ENCODE peak calls at places on chromosome 15, in four cellular contexts. M is AG04449, Y is fibroblast of pulmonary artery, Z is esophagus muscularis mucosa. G is an unnamed sample.

GRCh38 chr15:82873000-82873680 is 63.7 kb downstream of the WHAMM start:
- DNase-seq in M (no peak), Y (no peak), Z (no peak), G (no peak)

GRCh38 chr15:90478981-90479481 is 50.7 kb upstream of the CRTC3 start:
- DNase-seq in Y (no peak), Z (no peak), M (no peak), G (peak; percentile 14)

GRCh38 chr15:90020041-90020735 is 19.1 kb downstream of the ZNF710 start:
- DNase-seq in M (no peak), Y (no peak), Z (no peak), G (no peak)

GRCh38 chr15:32683906-32684584 is 33.8 kb upstream of the GREM1 start:
- DNase-seq in Z (no peak), M (no peak), Y (peak; percentile 97), G (peak; percentile 93)

GRCh38 chr15:61480295-61480694 is 251.2 kb upstream of the RORA start:
- DNase-seq in Y (no peak), M (no peak), Z (no peak), G (no peak)

GRCh38 chr15:40439461-40440299 is 1.1 kb upstream of the BAHD1 start:
- DNase-seq in Y (peak; percentile 31), M (no peak), Z (no peak), G (peak; percentile 17)

GRCh38 chr15:67240235-67241131 is 14.0 kb downstream of the AAGAB start:
- DNase-seq in Z (no peak), Y (no peak), M (no peak), G (no peak)

GRCh38 chr15:37122703-37123102 is 22.4 kb upstream of the MEIS2 start:
- DNase-seq in Y (peak; percentile 63), M (no peak), Z (no peak), G (peak; percentile 89)

GRCh38 chr15:40305281-40305680 is 2.5 kb downstream of the PLCB2 start:
- DNase-seq in M (no peak), Z (no peak), Y (no peak), G (no peak)

GRCh38 chr15:90883971-90884718 is at the start of gene FES:
- DNase-seq in M (no peak), Y (peak; percentile 50), Z (no peak), G (peak; percentile 49)

GRCh38 chr15:85048430-85048829 is 66.8 kb downstream of the PDE8A start:
- DNase-seq in Z (no peak), M (no peak), Y (no peak), G (peak; percentile 13)

GRCh38 chr15:67130673-67131601 is 65.5 kb downstream of the SMAD3 start:
- DNase-seq in Z (no peak), M (no peak), Y (peak; percentile 69), G (peak; percentile 84)

GRCh38 chr15:47135279-47135678 is 582.0 kb upstream of the SEMA6D start:
- DNase-seq in Y (no peak), Z (no peak), M (no peak), G (no peak)

GRCh38 chr15:101437209-101437608 is 52.3 kb downstream of the PCSK6 start:
- DNase-seq in M (no peak), Z (peak; percentile 88), Y (no peak), G (no peak)

GRCh38 chr15:94494732-94495131 is 263.4 kb downstream of the MCTP2 start:
- DNase-seq in Z (no peak), Y (no peak), M (no peak), G (no peak)

GRCh38 chr15:48965972-48966371 is 2.3 kb upstream of the SHC4 start:
- DNase-seq in Y (peak; percentile 85), M (no peak), Z (no peak), G (peak; percentile 81)

GRCh38 chr15:57085267-57085666 is 166.8 kb downstream of the TCF12 start:
- DNase-seq in M (no peak), Z (no peak), Y (no peak), G (no peak)

GRCh38 chr15:83305696-83306291 is 21.3 kb upstream of the BNC1 start:
- DNase-seq in M (no peak), Y (peak; percentile 41), Z (peak; percentile 86), G (no peak)

GRCh38 chr15:48974865-48975264 is 11.1 kb upstream of the SHC4 start:
- DNase-seq in Z (no peak), Y (peak; percentile 28), M (no peak), G (no peak)

GRCh38 chr15:86916671-86917450 is 837.2 kb downstream of the AGBL1 start:
- DNase-seq in M (no peak), Z (peak; percentile 66), Y (no peak), G (no peak)

GRCh38 chr15:71532994-71533393 is 277.4 kb upstream of the NR2E3 start:
- DNase-seq in Z (peak; percentile 55), M (no peak), Y (peak; percentile 47), G (peak; percentile 49)

GRCh38 chr15:79629687-79630086 is 197.6 kb downstream of the MINAR1 start:
- DNase-seq in M (no peak), Z (peak; percentile 53), Y (peak; percentile 43), G (peak; percentile 20)

GRCh38 chr15:101151286-101151685 is 100.6 kb downstream of the CHSY1 start:
- DNase-seq in Y (no peak), M (no peak), Z (no peak), G (no peak)

GRCh38 chr15:54481819-54482218 is 503.6 kb downstream of the UNC13C start:
- DNase-seq in Z (no peak), Y (no peak), M (no peak), G (no peak)

GRCh38 chr15:98003528-98003927 is 43.0 kb downstream of the ARRDC4 start:
- DNase-seq in Y (no peak), Z (no peak), M (no peak), G (no peak)

GRCh38 chr15:99931703-99932603 is 198.7 kb upstream of the LYSMD4 start:
- DNase-seq in Z (peak; percentile 26), M (no peak), Y (no peak), G (no peak)

GRCh38 chr15:40445411-40446055 is 4.8 kb downstream of the BAHD1 start:
- DNase-seq in M (peak; percentile 47), Y (peak; percentile 49), Z (no peak), G (peak; percentile 49)

GRCh38 chr15:75696854-75697259 is 15.8 kb downstream of the CSPG4 start:
- DNase-seq in Z (no peak), M (no peak), Y (no peak), G (no peak)

GRCh38 chr15:70222632-70223031 is 124.9 kb upstream of the TLE3 start:
- DNase-seq in Z (no peak), Y (peak; percentile 22), M (no peak), G (peak; percentile 31)

GRCh38 chr15:67146214-67146613 is 80.8 kb downstream of the SMAD3 start:
- DNase-seq in Z (no peak), Y (peak; percentile 91), M (no peak), G (peak; percentile 84)

GRCh38 chr15:41631880-41632279 is 28.3 kb upstream of the MGA start:
- DNase-seq in Z (no peak), M (no peak), Y (no peak), G (no peak)

GRCh38 chr15:71103102-71103676 is 12.1 kb upstream of the THSD4 start:
- DNase-seq in Y (peak; percentile 74), Z (no peak), M (no peak), G (peak; percentile 80)

GRCh38 chr15:74240002-74240568 is 4.0 kb downstream of the CCDC33 start:
- DNase-seq in Y (peak; percentile 91), Z (no peak), M (no peak), G (peak; percentile 87)
- TF ChIP-seq CTCF in Y (peak; percentile 56), Z (peak; percentile 38), M (peak; percentile 63), G (peak; percentile 48)

GRCh38 chr15:28876131-28876844 is 9.5 kb upstream of the APBA2 start:
- DNase-seq in Y (no peak), Z (no peak), M (no peak), G (no peak)
- H3K4me3 ChIP-seq in Y (no peak overlapping the region), Z (no peak overlapping the region), M (no peak overlapping the region), G (no peak overlapping the region)

DNA sequence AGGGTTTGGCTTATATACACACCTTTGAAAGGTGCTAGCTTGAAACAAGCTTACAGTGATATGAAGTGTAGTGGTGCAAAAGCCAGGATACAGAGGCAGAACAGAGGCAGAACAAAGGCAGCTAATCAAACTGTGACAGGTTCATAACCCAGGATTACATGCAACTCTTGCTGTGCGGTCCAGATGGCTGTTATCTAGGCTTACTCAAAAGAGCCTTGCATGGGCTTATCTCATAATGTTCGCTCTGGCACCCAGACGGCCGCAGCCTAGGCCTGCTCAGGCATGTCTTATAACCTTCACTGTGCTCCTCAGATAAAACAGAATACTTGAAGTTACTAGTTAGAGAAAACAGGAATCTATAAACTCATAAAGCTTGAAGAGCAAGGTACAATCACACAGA is 22.8 kb upstream of the NOX5 start:
- DNase-seq in Z (peak; percentile 82), M (no peak), Y (peak; percentile 41), G (peak; percentile 47)
- TF ChIP-seq CTCF in Z (no peak), M (no peak), Y (no peak), G (no peak)

GRCh38 chr15:64095795-64096485 is at the start of gene SNX1:
- DNase-seq in Z (peak; percentile 99), M (peak; percentile 55), Y (peak; percentile 96), G (peak; percentile 95)
- H3K4me3 ChIP-seq in Z (peak within 1 kb of the TSS; percentile 73), M (peak within 1 kb of the TSS; percentile 96), Y (peak within 1 kb of the TSS; percentile 93), G (peak within 1 kb of the TSS; percentile 96)

G was measured in fibroblast of the aortic adventitia.